ENCODE peak calls at places on chromosomes 5 and 9, in nine cellular contexts. One of them, this sample, is unnamed.

GRCh38 chr5:96629774-96630173 is 32.4 kb upstream of the CAST start:
- DNase-seq in NCI-H82: peak; percentile 75
- DNase-seq in NCI-H187 treated with DMSO at 0.1 percent for 48 hours: peak; percentile 25
- DNase-seq in OCI-LY7: no peak
- DNase-seq in activated naive CD4-positive, alpha-beta T cell treated with anti-CD3 and anti-CD28 coated beads for 36 hours: no peak
- DNase-seq in stimulated activated CD4-positive, alpha-beta T cell treated with anti-CD3 and anti-CD28 coated beads, Interleukin-15, amount 100 ng/mL, for 1 hour: no peak
- DNase-seq in A549: peak; percentile 44
- DNase-seq in cerebellar cortex: no peak
- DNase-seq in A673: peak; percentile 92
- DNase-seq in this sample: no peak

GRCh38 chr9:124774131-124774978 is 2.6 kb upstream of the OLFML2A start:
- DNase-seq in A673: peak; percentile 84
- DNase-seq in OCI-LY7: peak; percentile 84
- DNase-seq in cerebellar cortex: peak; percentile 86
- DNase-seq in NCI-H187 treated with DMSO at 0.1 percent for 48 hours: no peak
- DNase-seq in NCI-H82: peak; percentile 91
- DNase-seq in stimulated activated CD4-positive, alpha-beta T cell treated with anti-CD3 and anti-CD28 coated beads, Interleukin-15, amount 100 ng/mL, for 1 hour: peak; percentile 78
- DNase-seq in A549: peak; percentile 88
- DNase-seq in activated naive CD4-positive, alpha-beta T cell treated with anti-CD3 and anti-CD28 coated beads for 36 hours: peak; percentile 92
- DNase-seq in this sample: peak; percentile 90

GRCh38 chr9:31275419-31275818 is 1109.0 kb upstream of the ACO1 start:
- DNase-seq in OCI-LY7: no peak
- DNase-seq in cerebellar cortex: no peak
- DNase-seq in NCI-H82: no peak
- DNase-seq in A673: no peak
- DNase-seq in NCI-H187 treated with DMSO at 0.1 percent for 48 hours: no peak
- DNase-seq in stimulated activated CD4-positive, alpha-beta T cell treated with anti-CD3 and anti-CD28 coated beads, Interleukin-15, amount 100 ng/mL, for 1 hour: no peak
- DNase-seq in A549: no peak
- DNase-seq in activated naive CD4-positive, alpha-beta T cell treated with anti-CD3 and anti-CD28 coated beads for 36 hours: no peak
- DNase-seq in this sample: peak; percentile 53

GRCh38 chr9:131597246-131597645 is 51.9 kb downstream of the PRRT1B start:
- DNase-seq in cerebellar cortex: no peak
- DNase-seq in OCI-LY7: no peak
- DNase-seq in stimulated activated CD4-positive, alpha-beta T cell treated with anti-CD3 and anti-CD28 coated beads, Interleukin-15, amount 100 ng/mL, for 1 hour: no peak
- DNase-seq in activated naive CD4-positive, alpha-beta T cell treated with anti-CD3 and anti-CD28 coated beads for 36 hours: no peak
- DNase-seq in A549: no peak
- DNase-seq in A673: no peak
- DNase-seq in NCI-H82: no peak
- DNase-seq in NCI-H187 treated with DMSO at 0.1 percent for 48 hours: no peak
- DNase-seq in this sample: no peak

GRCh38 chr9:79000218-79001002 is 571.4 kb upstream of the TLE4 start:
- DNase-seq in stimulated activated CD4-positive, alpha-beta T cell treated with anti-CD3 and anti-CD28 coated beads, Interleukin-15, amount 100 ng/mL, for 1 hour: no peak
- DNase-seq in NCI-H187 treated with DMSO at 0.1 percent for 48 hours: no peak
- DNase-seq in cerebellar cortex: no peak
- DNase-seq in OCI-LY7: no peak
- DNase-seq in A673: no peak
- DNase-seq in activated naive CD4-positive, alpha-beta T cell treated with anti-CD3 and anti-CD28 coated beads for 36 hours: no peak
- DNase-seq in NCI-H82: no peak
- DNase-seq in A549: no peak
- DNase-seq in this sample: no peak

GRCh38 chr5:14424011-14424685 is 157.4 kb upstream of the OTULINL start:
- DNase-seq in stimulated activated CD4-positive, alpha-beta T cell treated with anti-CD3 and anti-CD28 coated beads, Interleukin-15, amount 100 ng/mL, for 1 hour: no peak
- DNase-seq in A549: no peak
- DNase-seq in cerebellar cortex: no peak
- DNase-seq in A673: no peak
- DNase-seq in OCI-LY7: no peak
- DNase-seq in NCI-H82: no peak
- DNase-seq in NCI-H187 treated with DMSO at 0.1 percent for 48 hours: no peak
- DNase-seq in activated naive CD4-positive, alpha-beta T cell treated with anti-CD3 and anti-CD28 coated beads for 36 hours: peak; percentile 76
- DNase-seq in this sample: no peak

GRCh38 chr5:36252722-36253340 is 11.1 kb upstream of the NADK2 start:
- DNase-seq in activated naive CD4-positive, alpha-beta T cell treated with anti-CD3 and anti-CD28 coated beads for 36 hours: no peak
- DNase-seq in A673: no peak
- DNase-seq in A549: no peak
- DNase-seq in NCI-H82: no peak
- DNase-seq in stimulated activated CD4-positive, alpha-beta T cell treated with anti-CD3 and anti-CD28 coated beads, Interleukin-15, amount 100 ng/mL, for 1 hour: no peak
- DNase-seq in cerebellar cortex: peak; percentile 74
- DNase-seq in OCI-LY7: no peak
- DNase-seq in NCI-H187 treated with DMSO at 0.1 percent for 48 hours: no peak
- DNase-seq in this sample: no peak

GRCh38 chr9:121499427-121500164 is at the start of gene GGTA1:
- DNase-seq in A673: peak; percentile 31
- DNase-seq in stimulated activated CD4-positive, alpha-beta T cell treated with anti-CD3 and anti-CD28 coated beads, Interleukin-15, amount 100 ng/mL, for 1 hour: no peak
- DNase-seq in cerebellar cortex: peak; percentile 9
- DNase-seq in activated naive CD4-positive, alpha-beta T cell treated with anti-CD3 and anti-CD28 coated beads for 36 hours: peak; percentile 22
- DNase-seq in NCI-H187 treated with DMSO at 0.1 percent for 48 hours: no peak
- DNase-seq in NCI-H82: peak; percentile 55
- DNase-seq in A549: peak; percentile 57
- DNase-seq in OCI-LY7: no peak
- DNase-seq in this sample: peak; percentile 89

GRCh38 chr9:94950733-94951590 is 224.5 kb downstream of the AOPEP start:
- DNase-seq in NCI-H82: no peak
- DNase-seq in A549: no peak
- DNase-seq in stimulated activated CD4-positive, alpha-beta T cell treated with anti-CD3 and anti-CD28 coated beads, Interleukin-15, amount 100 ng/mL, for 1 hour: no peak
- DNase-seq in OCI-LY7: no peak
- DNase-seq in activated naive CD4-positive, alpha-beta T cell treated with anti-CD3 and anti-CD28 coated beads for 36 hours: peak; percentile 14
- DNase-seq in NCI-H187 treated with DMSO at 0.1 percent for 48 hours: no peak
- DNase-seq in cerebellar cortex: no peak
- DNase-seq in A673: no peak
- DNase-seq in this sample: no peak

GRCh38 chr9:114370251-114370984 is 17.4 kb downstream of the AKNA start:
- DNase-seq in OCI-LY7: peak; percentile 67
- DNase-seq in activated naive CD4-positive, alpha-beta T cell treated with anti-CD3 and anti-CD28 coated beads for 36 hours: no peak
- DNase-seq in NCI-H82: peak; percentile 100
- DNase-seq in stimulated activated CD4-positive, alpha-beta T cell treated with anti-CD3 and anti-CD28 coated beads, Interleukin-15, amount 100 ng/mL, for 1 hour: no peak
- DNase-seq in NCI-H187 treated with DMSO at 0.1 percent for 48 hours: no peak
- DNase-seq in A549: no peak
- DNase-seq in cerebellar cortex: no peak
- DNase-seq in A673: no peak
- DNase-seq in this sample: no peak

GRCh38 chr5:143148461-143149170 is 254.9 kb downstream of the NR3C1 start:
- DNase-seq in A549: no peak
- DNase-seq in NCI-H82: no peak
- DNase-seq in A673: no peak
- DNase-seq in stimulated activated CD4-positive, alpha-beta T cell treated with anti-CD3 and anti-CD28 coated beads, Interleukin-15, amount 100 ng/mL, for 1 hour: no peak
- DNase-seq in NCI-H187 treated with DMSO at 0.1 percent for 48 hours: no peak
- DNase-seq in OCI-LY7: no peak
- DNase-seq in cerebellar cortex: no peak
- DNase-seq in activated naive CD4-positive, alpha-beta T cell treated with anti-CD3 and anti-CD28 coated beads for 36 hours: no peak
- DNase-seq in this sample: no peak

GRCh38 chr5:34686762-34687268 is 30.7 kb downstream of the RAI14 start:
- DNase-seq in stimulated activated CD4-positive, alpha-beta T cell treated with anti-CD3 and anti-CD28 coated beads, Interleukin-15, amount 100 ng/mL, for 1 hour: no peak
- DNase-seq in activated naive CD4-positive, alpha-beta T cell treated with anti-CD3 and anti-CD28 coated beads for 36 hours: peak; percentile 13
- DNase-seq in NCI-H187 treated with DMSO at 0.1 percent for 48 hours: no peak
- DNase-seq in OCI-LY7: no peak
- DNase-seq in A549: peak; percentile 71
- DNase-seq in NCI-H82: no peak
- DNase-seq in A673: peak; percentile 69
- DNase-seq in cerebellar cortex: no peak
- DNase-seq in this sample: no peak

GRCh38 chr5:8184455-8185063 is 315.6 kb downstream of the MTRR start:
- DNase-seq in OCI-LY7: peak; percentile 50
- DNase-seq in NCI-H82: peak; percentile 61
- DNase-seq in A549: peak; percentile 30
- DNase-seq in cerebellar cortex: peak; percentile 23
- DNase-seq in activated naive CD4-positive, alpha-beta T cell treated with anti-CD3 and anti-CD28 coated beads for 36 hours: peak; percentile 47
- DNase-seq in NCI-H187 treated with DMSO at 0.1 percent for 48 hours: no peak
- DNase-seq in stimulated activated CD4-positive, alpha-beta T cell treated with anti-CD3 and anti-CD28 coated beads, Interleukin-15, amount 100 ng/mL, for 1 hour: peak; percentile 7
- DNase-seq in A673: peak; percentile 36
- DNase-seq in this sample: peak; percentile 37

This sample was measured in T47D.